ENCODE peak calls at places on chromosomes 3 and 15, in four cellular contexts. S is Panc1, D is heart left ventricle, L is PC-3. R is an unnamed sample. For H3K36me3, the result is how much of the 10 kb centered on the place peaks cover.

GRCh38 chr3:168248383-168249047 is 152.8 kb upstream of the GOLIM4 start:
- DNase-seq in D (peak), L (peak), S (no peak), R (no peak)

GRCh38 chr15:89860446-89860845 is 33.3 kb downstream of the AP3S2 start:
- DNase-seq in S (no peak), L (no peak), D (no peak), R (no peak)

GRCh38 chr15:88918738-88919137 is 5.6 kb upstream of the MFGE8 start:
- DNase-seq in L (peak), S (peak), D (peak), R (no peak)

GRCh38 chr3:94070341-94070911 is 7.6 kb downstream of the NSUN3 start:
- DNase-seq in L (no peak), S (no peak), D (no peak), R (no peak)

GRCh38 chr3:4492240-4493007 is 724 bp upstream of the ITPR1 start:
- DNase-seq in L (peak), D (peak), S (no peak), R (no peak)

GRCh38 chr3:114644372-114644771 is 350.5 kb downstream of the TIGIT start:
- DNase-seq in S (no peak), D (no peak), L (peak), R (no peak)

GRCh38 chr3:65685621-65686020 is 353.1 kb downstream of the MAGI1 start:
- DNase-seq in S (no peak), L (no peak), D (peak), R (no peak)

GRCh38 chr3:143464850-143465249 is 345.3 kb downstream of the CHST2 start:
- DNase-seq in D (no peak), S (no peak), L (no peak), R (no peak)

GRCh38 chr3:157063926-157064325 is 96.0 kb downstream of the CCNL1 start:
- DNase-seq in D (no peak), S (no peak), L (no peak), R (no peak)

GRCh38 chr3:37074178-37074577 is 80.9 kb downstream of the MLH1 start:
- DNase-seq in S (no peak), D (no peak), L (peak), R (no peak)

GRCh38 chr3:194740859-194741486 is 55.3 kb downstream of the FAM43A start:
- DNase-seq in L (peak), S (no peak), D (no peak), R (no peak)

GRCh38 chr15:93913310-93913709 is 318.1 kb upstream of the MCTP2 start:
- DNase-seq in D (no peak), S (no peak), L (no peak), R (no peak)

GRCh38 chr3:153182894-153183293 is 20.9 kb downstream of the RAP2B start:
- DNase-seq in S (no peak), D (no peak), L (no peak), R (no peak)

GRCh38 chr15:63430766-63431451 is 49.3 kb upstream of the CA12 start:
- DNase-seq in S (no peak), L (no peak), D (no peak), R (no peak)

GRCh38 chr3:25897019-25897418 is 107.1 kb downstream of the OXSM start:
- DNase-seq in L (peak), S (peak), D (no peak), R (no peak)

GRCh38 chr3:32315441-32315840 is 76.2 kb upstream of the CMTM7 start:
- DNase-seq in L (peak), D (no peak), S (no peak), R (no peak)

GRCh38 chr3:178525180-178525704 is 11.0 kb upstream of the KCNMB2 start:
- DNase-seq in L (no peak), S (no peak), D (no peak), R (no peak)

GRCh38 chr15:86236721-86237121 is 157.1 kb downstream of the AGBL1 start:
- DNase-seq in L (no peak), S (no peak), D (no peak), R (peak)

GRCh38 chr15:27846722-27847420 is 252.2 kb downstream of the OCA2 start:
- DNase-seq in S (no peak), D (no peak), L (no peak), R (no peak)

GRCh38 chr15:84699538-84700191 is 16.3 kb downstream of the SEC11A start:
- DNase-seq in S (no peak), L (no peak), D (no peak), R (no peak)

GRCh38 chr3:187456268-187456667 is 88.1 kb downstream of the RTP4 start:
- DNase-seq in D (peak), L (no peak), S (no peak), R (no peak)

GRCh38 chr15:71651750-71652186 is 158.6 kb upstream of the NR2E3 start:
- DNase-seq in D (no peak), S (peak), L (peak), R (peak)

GRCh38 chr3:188780188-188781147 is 391.3 kb upstream of the TPRG1 start:
- DNase-seq in L (no peak), D (no peak), S (no peak), R (no peak)

GRCh38 chr15:64009241-64009640 is 37.0 kb downstream of the DAPK2 start:
- DNase-seq in S (no peak), D (no peak), L (no peak), R (no peak)

GRCh38 chr3:134753999-134754742 is 40.9 kb upstream of the EPHB1 start:
- DNase-seq in L (no peak), S (no peak), D (no peak), R (no peak)

GRCh38 chr3:52361011-52361410 is 44.9 kb downstream of the DNAH1 start:
- DNase-seq in S (no peak), L (no peak), D (no peak), R (no peak)

GRCh38 chr15:63498815-63499549 is 5.4 kb upstream of the USP3 start:
- DNase-seq in D (no peak), S (no peak), L (no peak), R (no peak)

GRCh38 chr3:147244397-147244796 is 161.9 kb downstream of the ZIC4 start:
- DNase-seq in S (no peak), L (peak), D (no peak), R (no peak)

GRCh38 chr15:100204211-100204610 is 137.6 kb downstream of the ADAMTS17 start:
- DNase-seq in S (no peak), L (no peak), D (no peak), R (no peak)

GRCh38 chr3:35448121-35448520 is 191.2 kb upstream of the ARPP21 start:
- DNase-seq in L (no peak), D (no peak), S (no peak), R (no peak)

GRCh38 chr15:45448066-45448510 is 69.7 kb upstream of the GATM start:
- DNase-seq in D (no peak), S (no peak), L (peak), R (no peak)

GRCh38 chr15:50906954-50907865 is 1.3 kb upstream of the AP4E1 start:
- DNase-seq in D (no peak), L (peak), S (no peak), R (no peak)

GRCh38 chr3:54538346-54538745 is 389.5 kb downstream of the LRTM1 start:
- DNase-seq in S (no peak), L (no peak), D (no peak), R (peak)

GRCh38 chr3:43043071-43043766 is 62.7 kb downstream of the POMGNT2 start:
- DNase-seq in D (no peak), S (no peak), L (peak), R (no peak)

GRCh38 chr3:38555926-38556325 is 59.8 kb downstream of the EXOG start:
- DNase-seq in D (peak), S (no peak), L (no peak), R (no peak)

GRCh38 chr15:66701422-66702034 is 508 bp upstream of the SMAD6 start:
- DNase-seq in D (peak), S (no peak), L (no peak), R (no peak)

DNA sequence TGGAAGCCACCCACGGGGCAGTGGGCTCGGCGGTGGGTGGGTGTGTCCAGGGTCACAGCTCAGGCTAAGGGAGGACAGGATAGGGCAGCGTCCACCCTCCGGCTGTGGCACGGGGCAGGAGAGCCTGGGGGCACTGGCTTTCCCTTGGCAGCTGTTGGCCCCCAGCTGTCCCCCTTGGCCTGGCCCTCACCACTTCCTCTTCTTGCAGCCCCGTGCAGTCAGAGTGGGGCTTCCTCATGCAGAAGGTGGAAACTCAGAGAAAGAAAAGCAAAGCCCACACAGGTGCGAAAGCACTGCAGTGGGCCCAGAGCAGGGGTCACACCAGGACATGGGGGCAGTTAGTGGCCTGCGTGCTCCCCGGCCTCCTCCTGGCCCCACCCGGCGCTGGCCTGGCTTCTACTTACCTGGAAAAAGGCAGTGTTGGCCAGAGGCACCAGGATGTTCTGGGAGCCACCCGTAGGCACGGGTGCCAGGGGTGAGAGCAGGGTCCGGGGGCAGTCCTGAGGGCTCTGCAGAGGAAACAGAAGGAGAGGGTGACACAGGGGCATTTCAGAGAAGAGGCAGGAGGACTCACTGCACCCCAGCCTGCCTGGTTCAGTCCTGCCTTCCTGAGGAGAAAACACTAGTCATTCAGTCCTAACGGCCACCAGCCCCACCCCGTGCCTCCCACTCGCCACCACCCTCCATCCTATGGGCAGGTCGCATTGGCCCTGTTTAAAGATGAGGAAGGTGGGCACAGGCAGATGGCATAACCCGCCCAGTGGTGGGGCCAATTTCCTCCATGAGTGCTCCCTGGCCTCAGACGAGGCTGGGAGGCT is 28.3 kb downstream of the PLXND1 start:
- DNase-seq in S (no peak), D (no peak), L (no peak), R (no peak)
- H3K36me3 ChIP-seq in S (under half), D (half or more), L (under half), R (under half)

DNA sequence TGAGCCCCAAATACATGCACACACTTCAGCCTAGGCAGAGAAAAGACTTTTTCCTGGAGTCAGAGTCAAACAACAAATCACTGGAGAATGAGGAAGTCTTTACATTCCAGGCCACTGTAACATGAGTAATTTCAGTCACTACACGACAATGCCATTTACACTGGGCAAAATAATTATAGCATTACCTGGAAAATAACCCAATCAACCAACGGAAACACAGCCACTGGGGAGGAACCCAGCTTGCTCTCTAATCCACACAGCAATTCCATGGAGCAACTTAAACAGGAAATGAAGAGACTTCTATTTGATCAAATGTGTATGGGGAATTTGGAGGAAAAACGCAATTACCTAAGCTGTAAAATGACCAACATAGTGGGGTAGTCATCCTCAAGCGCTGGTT is 15.2 kb downstream of the FSTL1 start:
- DNase-seq in S (no peak), L (peak), D (no peak), R (no peak)
- H3K4me3 ChIP-seq in S (no peak), L (peak), D (no peak), R (no peak)

DNA sequence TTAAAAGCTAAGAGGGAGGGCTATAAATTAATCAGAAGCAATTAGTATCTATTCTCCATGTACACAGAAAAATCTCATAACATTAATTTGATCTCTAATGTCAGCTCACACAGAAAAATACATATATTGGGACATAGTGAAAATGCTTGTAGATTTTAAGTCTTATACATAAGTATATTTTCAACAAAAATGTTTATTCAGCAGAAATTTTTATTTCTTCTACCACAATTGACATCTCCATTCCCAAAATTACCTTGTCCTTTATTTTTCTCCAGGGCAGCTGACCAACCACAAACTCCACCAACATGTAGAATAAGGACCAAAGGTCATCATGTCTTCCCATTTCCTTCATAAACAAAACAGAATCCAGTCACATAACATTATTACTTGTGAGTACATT is 74.5 kb upstream of the CDAN1 start:
- DNase-seq in D (no peak), S (no peak), L (no peak), R (no peak)
- H3K36me3 ChIP-seq in D (under half), S (under half), L (under half), R (under half)

GRCh38 chr15:76994496-76994895 is 430 bp upstream of the PSTPIP1 start:
- DNase-seq in L (no peak), D (no peak), S (no peak), R (no peak)

GRCh38 chr15:76994001-76994400 is 925 bp upstream of the PSTPIP1 start:
- DNase-seq in S (no peak), D (no peak), L (peak), R (no peak)

GRCh38 chr15:76996526-76997401 is 1.8 kb downstream of the PSTPIP1 start:
- DNase-seq in L (peak), S (no peak), D (peak), R (no peak)

GRCh38 chr15:76994971-76995945 is at the start of gene PSTPIP1:
- DNase-seq in D (no peak), S (no peak), L (no peak), R (no peak)

GRCh38 chr15:76996076-76996525 is 1.2 kb downstream of the PSTPIP1 start:
- DNase-seq in S (no peak), L (no peak), D (no peak), R (no peak)
- H3K4me3 ChIP-seq in S (no peak), L (no peak), D (peak), R (no peak)

GRCh38 chr3:60444898-60445297 is 806.4 kb downstream of the FHIT start:
- DNase-seq in L (no peak), D (no peak), S (no peak), R (no peak)

GRCh38 chr3:60440869-60441268 is 810.4 kb downstream of the FHIT start:
- DNase-seq in D (no peak), S (no peak), L (no peak), R (no peak)

GRCh38 chr3:60448668-60449067 is 802.6 kb downstream of the FHIT start:
- DNase-seq in S (no peak), L (no peak), D (no peak), R (no peak)

DNA sequence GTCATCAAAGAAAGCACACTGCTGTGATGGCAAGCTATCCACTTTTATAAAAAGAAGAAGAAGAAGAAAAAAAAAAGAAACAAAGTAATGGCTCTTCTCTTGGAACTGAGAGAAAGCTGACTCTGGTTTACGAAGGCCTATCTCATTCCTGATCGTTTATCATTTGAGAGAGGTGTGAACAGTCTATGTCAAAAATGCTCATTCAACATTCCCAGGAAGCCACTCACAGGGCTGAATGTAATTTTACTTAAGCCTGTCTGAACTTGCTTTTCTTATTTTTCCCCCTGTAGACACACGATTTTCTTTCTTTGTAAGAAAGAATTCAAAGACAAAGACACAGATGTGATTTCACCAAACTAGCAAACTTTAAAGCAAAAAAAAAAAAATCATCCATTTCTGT is 805.8 kb downstream of the FHIT start:
- DNase-seq in S (no peak), D (no peak), L (no peak), R (no peak)
- H3K36me3 ChIP-seq in S (under half), D (under half), L (under half), R (under half)

DNA sequence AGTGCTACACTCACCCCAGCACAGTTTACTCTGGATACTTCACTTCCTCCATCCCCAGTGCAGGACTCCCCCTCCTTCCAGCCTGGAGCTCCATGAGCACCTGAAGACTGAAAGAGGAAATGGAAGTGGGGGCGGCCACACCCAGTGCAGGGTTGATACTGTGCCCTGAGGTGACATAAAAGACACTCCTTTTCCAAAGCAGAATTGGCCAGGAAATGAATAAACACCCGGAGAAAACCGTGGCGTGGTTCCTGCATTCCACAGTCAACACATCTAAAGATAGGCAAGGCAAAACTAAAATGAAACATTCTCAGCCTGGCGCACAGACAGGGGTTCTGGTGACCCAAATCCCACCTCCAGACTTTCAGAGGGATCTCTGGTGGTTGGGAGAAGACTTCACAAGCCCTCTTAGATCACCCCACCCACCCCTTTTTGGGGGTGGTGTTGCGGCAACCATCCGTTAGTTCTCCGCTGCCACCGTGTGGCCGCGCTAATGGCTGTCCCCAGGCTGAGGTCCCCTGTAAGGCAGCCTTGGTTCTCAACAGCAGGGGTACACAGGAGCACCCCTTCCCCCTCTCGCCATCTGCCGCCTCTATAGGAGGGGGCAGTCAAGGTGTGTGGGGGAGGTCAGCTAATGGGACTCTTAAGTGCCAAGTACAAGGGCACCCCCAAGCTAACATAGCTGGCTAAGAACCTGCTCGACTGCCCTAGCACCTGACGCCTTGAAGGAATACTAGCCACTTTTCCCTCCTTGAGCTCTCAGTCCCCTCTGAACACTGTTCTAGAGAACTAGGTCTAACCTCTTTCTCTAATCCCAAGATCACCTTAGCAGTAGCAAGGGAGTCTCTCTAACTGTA is 2.6 kb upstream of the MST1R start:
- DNase-seq in D (peak), S (no peak), L (peak), R (no peak)
- H3K4me3 ChIP-seq in D (peak), S (peak), L (peak), R (no peak)